ENCODE peak calls at places on chromosome 11, in seven cellular contexts. D is K562, U is SK-N-SH, Y is GM12878, V is H1, B is HCT116, N is HepG2. X is an unnamed sample.

GRCh38 chr11:96082002-96082899 is 158.3 kb upstream of the MTMR2 start:
- DNase-seq in D (peak; percentile 89), U (peak; percentile 20), Y (no peak), V (no peak), B (no peak), N (peak; percentile 83), X (no peak)

GRCh38 chr11:36628765-36629199 is 30.7 kb upstream of the RAG2 start:
- DNase-seq in D (no peak), U (peak; percentile 58), Y (no peak), V (no peak), B (no peak), N (no peak), X (no peak)

GRCh38 chr11:72333657-72334056 is 89.7 kb upstream of the PHOX2A start:
- DNase-seq in D (peak; percentile 71), U (peak; percentile 61), Y (no peak), V (peak; percentile 66), B (no peak), N (no peak), X (peak; percentile 19)

GRCh38 chr11:36186340-36186739 is 102.9 kb downstream of the COMMD9 start:
- DNase-seq in D (no peak), U (no peak), Y (no peak), V (no peak), B (no peak), N (no peak), X (no peak)

GRCh38 chr11:75420224-75421034 is 12.6 kb downstream of the KLHL35 start:
- DNase-seq in D (peak; percentile 76), U (no peak), Y (no peak), V (no peak), B (no peak), N (no peak), X (no peak)

GRCh38 chr11:105935791-105936190 is 86.2 kb downstream of the MSANTD4 start:
- DNase-seq in D (no peak), U (no peak), Y (no peak), V (no peak), B (peak; percentile 21), N (no peak), X (no peak)

GRCh38 chr11:37952035-37952434 is 1354.0 kb upstream of the RAG2 start:
- DNase-seq in D (no peak), U (peak; percentile 9), Y (no peak), V (no peak), B (no peak), N (no peak), X (no peak)

GRCh38 chr11:121895919-121896318 is 220.1 kb downstream of the BLID start:
- DNase-seq in D (no peak), U (no peak), Y (no peak), V (no peak), B (no peak), N (no peak), X (no peak)

GRCh38 chr11:126840201-126840886 is 160.2 kb downstream of the KIRREL3 start:
- DNase-seq in D (no peak), U (no peak), Y (no peak), V (no peak), B (no peak), N (no peak), X (no peak)
- TF ChIP-seq JUND in D (no peak), U (peak; percentile 61), Y (no peak), V (no peak), B (no peak), N (no peak), X (no peak)

GRCh38 chr11:22522225-22522624 is 103.4 kb downstream of the FANCF start:
- DNase-seq in D (no peak), U (no peak), Y (no peak), V (no peak), B (no peak), N (no peak), X (no peak)
- TF ChIP-seq JUND in D (no peak), U (no peak), Y (no peak), V (no peak), B (no peak), N (no peak), X (no peak)

GRCh38 chr11:47918882-47919495 is 61.4 kb upstream of the PTPRJ start:
- DNase-seq in D (no peak), U (no peak), Y (no peak), V (no peak), B (no peak), N (no peak), X (no peak)
- TF ChIP-seq JUND in D (no peak), U (peak; percentile 64), Y (no peak), V (peak; percentile 56), B (no peak), N (no peak), X (no peak)

GRCh38 chr11:23680488-23681230 is 816.2 kb upstream of the LUZP2 start:
- DNase-seq in D (no peak), U (no peak), Y (no peak), V (no peak), B (no peak), N (peak; percentile 2), X (no peak)
- TF ChIP-seq JUND in D (no peak), U (no peak), Y (no peak), V (no peak), B (no peak), N (no peak), X (no peak)

GRCh38 chr11:2262301-2263011 is 7.9 kb downstream of the ASCL2 start:
- DNase-seq in D (no peak), U (no peak), Y (no peak), V (no peak), B (no peak), N (no peak), X (no peak)

GRCh38 chr11:2261436-2262230 is 8.8 kb downstream of the ASCL2 start:
- DNase-seq in D (no peak), U (no peak), Y (no peak), V (no peak), B (no peak), N (no peak), X (no peak)

GRCh38 chr11:2259897-2260451 is 10.4 kb downstream of the ASCL2 start:
- DNase-seq in D (no peak), U (no peak), Y (no peak), V (no peak), B (no peak), N (no peak), X (no peak)

GRCh38 chr11:2259466-2259830 is 10.9 kb downstream of the ASCL2 start:
- DNase-seq in D (no peak), U (no peak), Y (no peak), V (no peak), B (no peak), N (no peak), X (no peak)

GRCh38 chr11:2260491-2261364 is 9.7 kb downstream of the ASCL2 start:
- DNase-seq in D (no peak), U (peak; percentile 43), Y (no peak), V (no peak), B (no peak), N (no peak), X (no peak)
- TF ChIP-seq JUND in D (no peak), U (no peak), Y (no peak), V (no peak), B (no peak), N (no peak), X (no peak)

DNA sequence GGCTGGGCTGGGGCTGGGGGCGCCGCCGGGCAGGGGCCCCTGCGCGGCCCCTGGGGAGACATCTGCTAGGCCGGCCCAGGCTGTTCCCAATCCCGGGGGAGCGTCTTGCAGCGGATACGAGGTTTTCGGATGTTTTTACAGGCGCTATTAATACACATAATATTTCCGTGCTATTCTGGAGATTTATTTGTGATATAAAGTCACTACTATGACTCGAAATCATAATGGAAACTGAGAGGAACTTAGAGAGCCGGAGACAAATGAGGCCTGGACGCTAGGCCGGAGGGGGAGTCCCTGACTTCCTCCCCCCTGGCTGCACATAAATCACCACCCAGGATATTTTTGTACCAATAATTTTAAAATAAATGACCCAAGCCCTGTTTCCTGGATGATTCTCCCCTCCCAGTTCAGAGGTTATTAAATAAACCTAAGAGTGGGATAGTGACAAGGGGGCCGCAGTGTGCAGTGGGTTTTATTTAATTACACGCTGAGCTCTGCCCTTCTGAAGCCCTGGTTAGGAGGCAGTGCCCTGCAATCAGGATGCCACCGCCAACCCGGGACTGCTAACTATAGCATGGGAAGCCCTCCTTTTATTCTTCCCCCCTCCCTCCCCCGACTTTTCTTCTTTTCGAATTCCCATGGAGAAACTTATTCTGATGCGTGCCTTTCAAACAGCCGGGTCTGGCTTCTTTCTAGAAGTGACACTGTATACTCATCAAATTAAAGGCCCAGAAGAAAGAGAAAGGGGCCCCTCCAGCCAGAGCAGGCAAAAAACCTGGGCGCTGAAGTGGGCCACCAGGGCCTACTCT is 91.5 kb upstream of the ANO1 start:
- DNase-seq in D (no peak), U (no peak), Y (no peak), V (peak; percentile 43), B (no peak), N (no peak), X (no peak)
- TF ChIP-seq JUND in D (no peak), U (no peak), Y (no peak), V (no peak), B (no peak), N (no peak), X (no peak)